ENCODE peak calls at places on chromosomes 4 and X, in ten cellular contexts. S is OCI-LY7, C is thoracic aorta, B is tibial nerve, Z is progenitor cell of endocrine pancreas, R is lower leg skin, K is vagina, O is endothelial cell of umbilical vein, M is hepatocyte, Y is choroid plexus epithelial cell. V is an unnamed sample.

GRCh38 chr4:182082910-182083309 is 160.3 kb upstream of the TENM3 start:
- DNase-seq in Z (no peak), K (no peak), B (no peak), O (no peak), C (no peak), R (no peak), M (no peak), S (no peak), Y (no peak), V (no peak)

GRCh38 chrX:46642145-46642544 is 68.6 kb downstream of the CHST7 start:
- DNase-seq in R (no peak), B (no peak), K (no peak), C (no peak), M (peak; percentile 12), Z (no peak), S (peak; percentile 24), O (peak; percentile 42), Y (peak; percentile 57), V (no peak)

GRCh38 chrX:97398030-97398551 is 514.4 kb downstream of the RPA4 start:
- DNase-seq in B (no peak), C (no peak), K (no peak), M (no peak), Y (peak; percentile 52), R (no peak), S (no peak), O (no peak), Z (no peak), V (peak; percentile 21)

GRCh38 chrX:150364347-150365050 is 1.4 kb downstream of the MAMLD1 start:
- DNase-seq in C (no peak), R (no peak), O (peak; percentile 20), S (no peak), K (peak; percentile 61), M (peak; percentile 26), Y (no peak), Z (no peak), B (peak; percentile 7), V (no peak)

GRCh38 chr4:140125374-140125773 is 28.6 kb downstream of the MAML3 start:
- DNase-seq in M (no peak), K (no peak), Z (no peak), Y (no peak), C (no peak), O (no peak), B (no peak), R (no peak), S (no peak), V (no peak)

GRCh38 chr4:5941601-5942000 is 48.7 kb upstream of the CRMP1 start:
- DNase-seq in Y (no peak), K (no peak), S (no peak), C (no peak), O (no peak), R (no peak), M (no peak), B (no peak), Z (no peak), V (no peak)

GRCh38 chr4:3407171-3407771 is 34.5 kb upstream of the HGFAC start:
- DNase-seq in O (no peak), K (no peak), M (no peak), C (no peak), Y (no peak), B (no peak), Z (no peak), S (no peak), R (peak; percentile 73), V (no peak)

GRCh38 chr4:184795214-184795844 is 30.4 kb downstream of the ACSL1 start:
- DNase-seq in Y (no peak), K (no peak), Z (no peak), S (no peak), C (no peak), B (no peak), M (no peak), O (peak; percentile 4), R (no peak), V (no peak)

GRCh38 chr4:181418491-181418890 is 824.7 kb upstream of the TENM3 start:
- DNase-seq in M (no peak), K (no peak), S (no peak), O (no peak), C (no peak), B (no peak), Y (no peak), R (no peak), Z (no peak), V (no peak)

GRCh38 chr4:16659120-16659519 is 239.3 kb downstream of the LDB2 start:
- DNase-seq in Y (no peak), B (no peak), M (peak; percentile 48), C (no peak), K (no peak), R (no peak), S (no peak), O (no peak), Z (no peak), V (no peak)

GRCh38 chr4:142874684-142875083 is 28.6 kb upstream of the INPP4B start:
- DNase-seq in S (no peak), Z (no peak), R (no peak), M (no peak), K (no peak), O (no peak), Y (no peak), C (no peak), B (no peak), V (no peak)

GRCh38 chr4:126592088-126592487 is 1040.7 kb upstream of the INTU start:
- DNase-seq in Z (no peak), B (no peak), C (no peak), M (peak; percentile 30), K (no peak), S (no peak), R (no peak), O (no peak), Y (peak; percentile 33), V (no peak)
- TF ChIP-seq CTCF in Z (peak; percentile 63), B (no peak), C (peak; percentile 28), M (peak; percentile 41), K (no peak), S (no peak), R (no peak), O (no peak), Y (peak; percentile 49), V (no peak)

GRCh38 chr4:72341432-72341820 is 227.6 kb downstream of the ADAMTS3 start:
- DNase-seq in O (no peak), C (no peak), Z (no peak), S (no peak), B (no peak), K (no peak), Y (no peak), R (no peak), M (no peak), V (no peak)

GRCh38 chr4:72338060-72338459 is 231.0 kb downstream of the ADAMTS3 start:
- DNase-seq in K (no peak), R (no peak), Z (no peak), C (no peak), Y (no peak), M (no peak), S (no peak), O (no peak), B (no peak), V (no peak)

GRCh38 chr4:72340803-72341431 is 228.1 kb downstream of the ADAMTS3 start:
- DNase-seq in C (no peak), Z (no peak), B (no peak), M (no peak), O (no peak), Y (no peak), K (no peak), S (no peak), R (no peak), V (no peak)
- TF ChIP-seq CTCF in C (no peak), Z (peak; percentile 32), B (no peak), M (no peak), O (no peak), Y (no peak), K (no peak), S (no peak), R (no peak), V (no peak)

GRCh38 chrX:48540015-48540350 is 469 bp downstream of the TBC1D25 start:
- DNase-seq in Y (peak; percentile 61), C (no peak), R (peak; percentile 87), K (no peak), B (peak; percentile 52), O (peak; percentile 50), M (peak; percentile 70), Z (no peak), S (no peak), V (peak; percentile 61)
- TF ChIP-seq CTCF in Y (no peak), C (no peak), R (no peak), K (no peak), B (no peak), O (no peak), M (no peak), Z (no peak), S (peak; percentile 17), V (no peak)

GRCh38 chr4:99202094-99202493 is 17.0 kb downstream of the ADH6 start:
- DNase-seq in C (no peak), R (no peak), Z (no peak), M (no peak), K (no peak), B (no peak), S (no peak), O (no peak), Y (no peak), V (no peak)

GRCh38 chr4:99207069-99207743 is 11.8 kb downstream of the ADH6 start:
- DNase-seq in R (no peak), K (no peak), Z (no peak), Y (no peak), O (no peak), S (no peak), C (no peak), M (no peak), B (no peak), V (no peak)

GRCh38 chr4:99207911-99208718 is 10.9 kb downstream of the ADH6 start:
- DNase-seq in K (no peak), Y (peak; percentile 24), B (no peak), S (no peak), C (no peak), O (no peak), R (no peak), M (no peak), Z (no peak), V (no peak)

GRCh38 chr4:99202536-99202935 is 16.5 kb downstream of the ADH6 start:
- DNase-seq in C (no peak), Y (peak; percentile 89), Z (no peak), K (no peak), S (no peak), M (no peak), R (no peak), O (no peak), B (peak; percentile 68), V (no peak)

DNA sequence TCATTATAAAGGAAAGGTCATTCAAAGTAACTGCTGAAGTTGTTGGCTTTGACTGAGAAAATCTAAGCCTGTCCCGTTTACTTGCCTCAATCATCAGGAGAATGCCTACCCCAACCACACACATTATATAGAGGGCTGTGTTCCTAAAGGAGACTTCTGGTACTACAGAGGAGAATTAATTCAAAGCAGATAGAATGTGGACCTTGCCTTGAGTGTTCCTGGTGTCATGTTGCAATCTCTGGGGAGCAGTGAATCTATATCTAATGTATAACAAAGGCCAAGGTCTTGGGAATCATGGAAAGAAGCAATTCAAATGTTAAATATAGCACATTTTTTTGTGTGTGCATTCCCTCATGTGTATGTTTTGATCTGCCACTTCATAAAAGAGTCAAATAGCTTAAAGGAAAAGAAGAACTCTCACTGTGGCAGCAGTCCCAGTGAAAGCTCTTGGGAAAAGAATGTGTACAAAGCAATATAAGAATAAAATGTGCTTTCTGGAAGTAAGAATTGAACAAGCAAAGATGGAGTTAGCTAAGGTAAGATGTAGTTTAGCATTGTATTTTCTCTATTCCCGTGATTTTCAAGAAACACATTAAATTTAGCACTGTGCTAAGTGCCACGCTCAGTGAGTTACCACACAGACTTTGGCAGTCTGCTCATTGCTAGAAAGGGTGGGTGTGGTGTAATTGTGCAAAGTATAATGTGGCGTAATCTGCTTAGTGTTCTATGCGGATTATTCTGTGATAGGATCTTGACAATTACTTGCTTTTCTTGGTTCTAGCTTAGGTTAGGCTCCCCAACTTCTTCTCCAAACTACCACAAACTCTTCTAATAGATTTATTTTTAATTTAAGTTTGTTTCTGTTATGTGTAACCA is 13.7 kb downstream of the ADH6 start:
- DNase-seq in R (no peak), Z (no peak), M (peak; percentile 44), K (no peak), C (no peak), S (no peak), Y (peak; percentile 59), B (peak; percentile 46), O (no peak), V (no peak)
- TF ChIP-seq CTCF in R (no peak), Z (peak; percentile 26), M (no peak), K (no peak), C (no peak), S (no peak), Y (peak; percentile 20), B (no peak), O (no peak), V (no peak)